ENCODE peak calls at places on chromosomes 13 and 19, in four cellular contexts. One of them, this sample, is unnamed.
A peak's percentile ranks its signal among the peaks of the same experiment; 100 is the strongest.

GRCh38 chr13:41463823-41464602 is 6.7 kb downstream of the RGCC start:
- DNase-seq in NCI-H774: no peak
- DNase-seq in Peyer's patch: no peak
- DNase-seq in NCI-H446: no peak
- DNase-seq in this sample: no peak

GRCh38 chr19:4304509-4305252 is at the start of gene FSD1:
- DNase-seq in NCI-H446: peak; percentile 89
- DNase-seq in Peyer's patch: no peak
- DNase-seq in NCI-H774: peak; percentile 29
- DNase-seq in this sample: peak; percentile 20

GRCh38 chr13:65594255-65594654 is 1635.9 kb downstream of the PCDH9 start:
- DNase-seq in NCI-H446: peak; percentile 20
- DNase-seq in Peyer's patch: no peak
- DNase-seq in NCI-H774: no peak
- DNase-seq in this sample: no peak

GRCh38 chr13:32195713-32196112 is 119.5 kb downstream of the ZAR1L start:
- DNase-seq in Peyer's patch: no peak
- DNase-seq in NCI-H446: no peak
- DNase-seq in NCI-H774: no peak
- DNase-seq in this sample: no peak

GRCh38 chr19:54179921-54180452 is 7.0 kb upstream of the TMC4 start:
- DNase-seq in NCI-H774: no peak
- DNase-seq in Peyer's patch: peak; percentile 72
- DNase-seq in NCI-H446: no peak
- DNase-seq in this sample: peak; percentile 95

GRCh38 chr13:29935309-29935981 is 85.0 kb upstream of the UBL3 start:
- DNase-seq in NCI-H774: no peak
- DNase-seq in Peyer's patch: no peak
- DNase-seq in NCI-H446: no peak
- DNase-seq in this sample: peak; percentile 40

GRCh38 chr13:57739791-57740190 is 108.2 kb downstream of the PCDH17 start:
- DNase-seq in NCI-H774: no peak
- DNase-seq in Peyer's patch: no peak
- DNase-seq in NCI-H446: no peak
- DNase-seq in this sample: no peak

GRCh38 chr13:99656843-99657506 is 155.7 kb downstream of the TM9SF2 start:
- DNase-seq in Peyer's patch: no peak
- DNase-seq in NCI-H774: no peak
- DNase-seq in NCI-H446: no peak
- DNase-seq in this sample: no peak

GRCh38 chr13:21675095-21676007 is 4.5 kb downstream of the FGF9 start:
- DNase-seq in NCI-H446: peak; percentile 35
- DNase-seq in Peyer's patch: peak; percentile 73
- DNase-seq in NCI-H774: peak; percentile 31
- DNase-seq in this sample: peak; percentile 75

GRCh38 chr13:40983269-40983668 is 35.8 kb downstream of the ELF1 start:
- DNase-seq in NCI-H774: no peak
- DNase-seq in Peyer's patch: no peak
- DNase-seq in NCI-H446: no peak
- DNase-seq in this sample: no peak

GRCh38 chr19:20470345-20471119 is 95.0 kb downstream of the ZNF737 start:
- DNase-seq in NCI-H774: no peak
- DNase-seq in Peyer's patch: no peak
- DNase-seq in NCI-H446: no peak
- DNase-seq in this sample: no peak

This sample was measured in DMS153.